ENCODE peak calls at places on chromosomes 13 and 19, in nine cellular contexts. S, H, Z, Y, E, O, K, G and M are unnamed samples.

GRCh38 chr19:47296036-47296435 is 13.6 kb upstream of the C5AR1 start:
- DNase-seq in E (peak; percentile 75), H (peak; percentile 31), S (peak; percentile 60), Z (peak; percentile 88), K (peak; percentile 55), O (peak; percentile 95), Y (peak; percentile 60), G (no peak), M (peak; percentile 96)

GRCh38 chr19:38227272-38228004 is 3.4 kb upstream of the DPF1 start:
- DNase-seq in Z (no peak), Y (no peak), S (no peak), H (no peak), K (no peak), O (no peak), E (no peak), G (no peak), M (no peak)

GRCh38 chr13:24747248-24748151 is 16.5 kb upstream of the RNF17 start:
- DNase-seq in Z (no peak), Y (peak; percentile 11), O (peak; percentile 47), K (peak; percentile 12), H (no peak), E (peak; percentile 3), G (no peak), S (no peak), M (peak; percentile 78)

GRCh38 chr19:8239528-8240273 is 30.5 kb downstream of the CERS4 start:
- DNase-seq in S (no peak), E (no peak), G (no peak), K (no peak), H (no peak), Y (no peak), Z (no peak), O (no peak), M (no peak)

GRCh38 chr13:110812111-110812868 is 98.8 kb downstream of the ING1 start:
- DNase-seq in O (no peak), G (no peak), Z (no peak), H (no peak), K (peak; percentile 15), S (no peak), Y (no peak), E (no peak), M (peak; percentile 66)

GRCh38 chr19:40567040-40567749 is 9.5 kb upstream of the SHKBP1 start:
- DNase-seq in H (no peak), K (no peak), Y (no peak), S (no peak), Z (no peak), E (no peak), O (no peak), G (no peak), M (no peak)

GRCh38 chr13:104008075-104008474 is 941.9 kb upstream of the SLC10A2 start:
- DNase-seq in Y (no peak), S (no peak), K (no peak), O (no peak), Z (no peak), G (no peak), E (no peak), H (no peak), M (no peak)

GRCh38 chr13:97852181-97852874 is 101.1 kb upstream of the IPO5 start:
- DNase-seq in E (no peak), H (no peak), Y (no peak), S (no peak), G (no peak), O (no peak), K (no peak), Z (no peak), M (no peak)

GRCh38 chr19:16542894-16543498 is 759 bp upstream of the CHERP start:
- DNase-seq in O (no peak), S (no peak), H (no peak), K (no peak), Z (no peak), Y (no peak), G (no peak), E (no peak), M (no peak)